ENCODE peak calls at places on chromosomes 16 and 17, in seven cellular contexts. M, Q, O, U, V, N and Z are unnamed samples.

GRCh38 chr16:70448075-70448474 is 6.3 kb upstream of the FCSK start:
- DNase-seq in M (no peak), Q (no peak), O (no peak), U (no peak), V (no peak), N (no peak), Z (no peak)

GRCh38 chr17:7951143-7951792 is 19.3 kb downstream of the CNTROB start:
- DNase-seq in M (no peak), Q (no peak), O (no peak), U (no peak), V (no peak), N (no peak), Z (no peak)

GRCh38 chr17:40168262-40168832 is 8.9 kb upstream of the RAPGEFL1 start:
- DNase-seq in M (peak; percentile 83), Q (no peak), O (peak; percentile 50), U (peak; percentile 81), V (no peak), N (peak; percentile 65), Z (no peak)

GRCh38 chr16:66079671-66080070 is 286.8 kb upstream of the CDH5 start:
- DNase-seq in M (no peak), Q (no peak), O (no peak), U (no peak), V (no peak), N (no peak), Z (no peak)

GRCh38 chr17:79864147-79864546 is 24.9 kb upstream of the CBX4 start:
- DNase-seq in M (no peak), Q (no peak), O (no peak), U (no peak), V (no peak), N (no peak), Z (peak; percentile 2)

GRCh38 chr16:6258056-6258455 is 1074.6 kb upstream of the RBFOX1 start:
- DNase-seq in M (no peak), Q (no peak), O (no peak), U (no peak), V (no peak), N (no peak), Z (no peak)

GRCh38 chr17:79535728-79536025 is 75.2 kb downstream of the RBFOX3 start:
- DNase-seq in M (no peak), Q (no peak), O (no peak), U (no peak), V (no peak), N (no peak), Z (peak; percentile 20)

GRCh38 chr16:87918314-87918713 is 18.0 kb downstream of the CA5A start:
- DNase-seq in M (no peak), Q (no peak), O (no peak), U (peak; percentile 85), V (no peak), N (no peak), Z (no peak)

GRCh38 chr17:2563061-2563460 is 30.4 kb upstream of the PAFAH1B1 start:
- DNase-seq in M (no peak), Q (no peak), O (no peak), U (no peak), V (no peak), N (no peak), Z (no peak)

GRCh38 chr16:86975445-86975844 is 341.7 kb downstream of the C16orf95 start:
- DNase-seq in M (no peak), Q (no peak), O (peak; percentile 30), U (peak; percentile 66), V (no peak), N (peak; percentile 87), Z (no peak)

GRCh38 chr16:77657016-77657415 is 65.3 kb upstream of the NUDT7 start:
- DNase-seq in M (no peak), Q (no peak), O (no peak), U (peak; percentile 23), V (no peak), N (no peak), Z (no peak)

GRCh38 chr17:62562656-62563055 is 64.8 kb upstream of the MRC2 start:
- DNase-seq in M (no peak), Q (no peak), O (no peak), U (peak; percentile 59), V (peak; percentile 13), N (peak; percentile 71), Z (no peak)

GRCh38 chr16:75341934-75342811 is 90.7 kb upstream of the BCAR1 start:
- DNase-seq in M (no peak), Q (no peak), O (no peak), U (peak; percentile 82), V (peak; percentile 13), N (peak; percentile 99), Z (no peak)

GRCh38 chr17:48725005-48725293 is 2.0 kb downstream of the PRAC2 start:
- DNase-seq in M (no peak), Q (no peak), O (no peak), U (peak; percentile 29), V (no peak), N (no peak), Z (no peak)

GRCh38 chr17:19382581-19383444 is 4.2 kb downstream of the MFAP4 start:
- DNase-seq in M (no peak), Q (no peak), O (no peak), U (no peak), V (no peak), N (no peak), Z (no peak)

GRCh38 chr17:19386276-19386863 is 620 bp downstream of the MFAP4 start:
- DNase-seq in M (no peak), Q (no peak), O (peak; percentile 83), U (peak; percentile 98), V (peak; percentile 62), N (no peak), Z (peak; percentile 85)

GRCh38 chr17:19381741-19382444 is 3.6 kb downstream of the MAPK7 start:
- DNase-seq in M (no peak), Q (no peak), O (no peak), U (no peak), V (no peak), N (no peak), Z (no peak)

GRCh38 chr17:19384723-19385391 is 2.1 kb downstream of the MFAP4 start:
- DNase-seq in M (no peak), Q (no peak), O (peak; percentile 79), U (peak; percentile 88), V (peak; percentile 84), N (no peak), Z (peak; percentile 74)

GRCh38 chr17:19383681-19384470 is 3.1 kb downstream of the MFAP4 start:
- DNase-seq in M (no peak), Q (no peak), O (no peak), U (peak; percentile 79), V (no peak), N (no peak), Z (no peak)
- H3K27ac ChIP-seq in M (no peak overlapping the region), Q (peak overlapping the region; percentile 92), O (peak overlapping the region; percentile 69), U (peak overlapping the region; percentile 94), V (peak overlapping the region; percentile 95), N (no peak overlapping the region), Z (peak overlapping the region; percentile 77)

GRCh38 chr16:30115238-30115637 is 1.9 kb upstream of the GDPD3 start:
- DNase-seq in M (no peak), Q (no peak), O (peak; percentile 72), U (no peak), V (peak; percentile 90), N (no peak), Z (peak; percentile 62)

GRCh38 chr16:30113711-30114333 is 485 bp upstream of the GDPD3 start:
- DNase-seq in M (no peak), Q (no peak), O (no peak), U (peak; percentile 63), V (no peak), N (no peak), Z (no peak)

GRCh38 chr16:30113031-30113710 is at the start of gene GDPD3:
- DNase-seq in M (no peak), Q (no peak), O (peak; percentile 70), U (peak; percentile 44), V (peak; percentile 87), N (no peak), Z (no peak)

GRCh38 chr16:30112197-30113030 is 923 bp downstream of the GDPD3 start:
- DNase-seq in M (peak; percentile 91), Q (no peak), O (peak; percentile 81), U (peak; percentile 69), V (peak; percentile 84), N (no peak), Z (peak; percentile 72)

GRCh38 chr16:30114411-30114810 is 1.1 kb upstream of the GDPD3 start:
- DNase-seq in M (no peak), Q (no peak), O (no peak), U (no peak), V (no peak), N (no peak), Z (no peak)
- H3K4me3 ChIP-seq in M (no peak overlapping the region), Q (no peak overlapping the region), O (no peak overlapping the region), U (no peak overlapping the region), V (no peak overlapping the region), N (no peak overlapping the region), Z (no peak overlapping the region)

DNA sequence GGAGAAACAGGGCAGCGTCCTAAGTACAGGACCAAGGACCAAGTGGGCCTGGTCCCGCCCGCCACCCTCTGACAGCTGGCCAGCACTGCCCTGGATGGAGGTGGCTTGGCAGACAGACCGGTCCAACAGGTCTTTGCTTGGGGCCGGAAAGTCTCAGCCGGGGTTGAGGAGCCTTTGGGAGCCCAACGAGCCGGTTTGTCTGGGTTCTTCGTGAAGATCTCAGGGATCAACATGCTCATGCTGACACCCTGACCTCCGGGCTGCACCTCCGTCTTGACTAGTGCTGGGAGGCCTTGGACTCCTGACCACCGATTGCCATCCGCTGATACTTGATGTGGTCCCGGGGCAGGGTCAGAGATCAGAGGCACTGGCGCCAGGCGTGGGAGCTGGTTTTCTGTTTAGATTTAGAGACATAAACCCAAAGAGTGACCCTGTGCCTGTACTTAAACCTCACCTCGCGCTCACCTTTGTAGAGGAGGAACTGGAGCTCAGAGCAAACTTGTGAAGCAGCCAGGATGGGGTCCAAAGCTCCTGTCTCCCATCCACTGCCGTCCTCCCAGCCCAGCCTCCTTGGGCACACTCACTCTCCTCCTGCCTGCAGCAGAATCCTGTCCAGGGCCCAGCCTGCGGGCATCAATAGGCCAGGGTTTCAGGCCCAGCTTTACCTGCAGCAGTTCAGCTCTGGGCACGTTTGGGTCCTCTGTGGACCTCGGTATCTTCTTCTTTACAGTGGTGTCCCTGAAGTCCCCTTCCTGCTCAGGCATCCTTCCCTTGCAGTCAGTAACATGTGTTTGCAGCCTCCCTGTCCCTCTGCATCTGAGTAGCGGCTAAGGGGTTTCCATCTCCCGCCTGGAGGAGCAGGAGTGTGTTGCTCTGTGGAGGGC is 92.0 kb upstream of the GSE1 start:
- DNase-seq in M (no peak), Q (no peak), O (peak; percentile 94), U (no peak), V (peak; percentile 91), N (no peak), Z (peak; percentile 92)
- H3K27ac ChIP-seq in M (no peak overlapping the region), Q (peak overlapping the region; percentile 13), O (no peak overlapping the region), U (no peak overlapping the region), V (peak overlapping the region; percentile 33), N (no peak overlapping the region), Z (peak overlapping the region; percentile 5)

DNA sequence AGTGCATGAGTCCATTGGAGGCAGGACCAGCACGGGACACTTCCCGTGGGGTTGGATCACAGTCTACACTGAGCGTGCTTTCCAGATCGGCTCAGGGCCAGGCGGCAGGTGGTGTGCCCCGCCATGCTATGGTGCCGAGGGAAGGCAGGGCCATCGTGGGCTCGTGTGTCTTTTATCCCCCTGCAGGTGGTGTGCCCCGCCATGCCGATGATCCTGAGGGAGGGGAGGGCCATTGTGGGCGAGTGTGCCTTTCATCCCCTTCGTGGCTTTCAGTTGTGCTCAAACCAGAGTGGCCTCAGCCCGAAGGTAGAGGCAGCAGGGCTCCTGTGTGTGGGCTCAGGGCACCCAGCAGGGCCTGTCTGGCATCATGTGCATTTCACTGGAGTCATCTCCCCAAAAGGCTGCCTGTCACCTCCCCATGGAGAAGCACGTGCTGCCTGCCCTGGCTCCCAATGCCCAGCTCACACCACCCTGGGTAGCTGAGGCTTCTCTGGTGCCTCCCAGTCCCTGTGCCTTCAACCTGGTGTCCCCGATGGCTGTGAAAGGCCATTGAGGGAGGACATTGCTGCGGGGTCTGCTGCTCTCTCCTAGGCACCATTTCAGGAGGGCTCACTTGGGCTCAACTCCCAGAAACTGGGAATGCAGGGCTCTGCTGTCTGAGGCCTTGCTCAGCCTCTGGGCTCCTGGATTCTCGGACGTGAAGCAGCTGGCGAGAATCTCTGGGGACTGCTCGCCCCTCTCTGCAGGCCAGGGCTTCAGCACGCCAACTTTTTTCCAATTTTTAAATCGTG is 207.6 kb downstream of the NPIPB11 start:
- DNase-seq in M (no peak), Q (no peak), O (peak; percentile 53), U (peak; percentile 18), V (peak; percentile 7), N (no peak), Z (peak; percentile 34)
- H3K4me3 ChIP-seq in M (no peak overlapping the region), Q (no peak overlapping the region), O (no peak overlapping the region), U (peak overlapping the region; percentile 60), V (no peak overlapping the region), N (no peak overlapping the region), Z (no peak overlapping the region)